ENCODE peak calls at places on chromosome 15, in eight cellular contexts. One of them, this sample, is unnamed.

GRCh38 chr15:38320181-38320580 is 67.5 kb downstream of the SPRED1 start:
- DNase-seq in BE2C: no peak
- DNase-seq in CD8-positive, alpha-beta T cell: no peak
- DNase-seq in fibroblast of lung: peak; percentile 38
- DNase-seq in OCI-LY7: no peak
- DNase-seq in IMR-90: peak; percentile 62
- DNase-seq in heart right ventricle: no peak
- DNase-seq in left lung: no peak
- DNase-seq in this sample: no peak

GRCh38 chr15:92527197-92527596 is 128.4 kb downstream of the FAM174B start:
- DNase-seq in BE2C: no peak
- DNase-seq in CD8-positive, alpha-beta T cell: no peak
- DNase-seq in fibroblast of lung: no peak
- DNase-seq in OCI-LY7: no peak
- DNase-seq in IMR-90: no peak
- DNase-seq in heart right ventricle: peak; percentile 63
- DNase-seq in left lung: peak; percentile 37
- DNase-seq in this sample: no peak

GRCh38 chr15:94576889-94577533 is 345.6 kb downstream of the MCTP2 start:
- DNase-seq in BE2C: peak; percentile 55
- DNase-seq in CD8-positive, alpha-beta T cell: peak; percentile 15
- DNase-seq in fibroblast of lung: no peak
- DNase-seq in OCI-LY7: peak; percentile 64
- DNase-seq in IMR-90: no peak
- DNase-seq in heart right ventricle: peak; percentile 7
- DNase-seq in left lung: no peak
- DNase-seq in this sample: peak; percentile 20

GRCh38 chr15:69149803-69150202 is 10.6 kb upstream of the GLCE start:
- DNase-seq in BE2C: no peak
- DNase-seq in CD8-positive, alpha-beta T cell: no peak
- DNase-seq in fibroblast of lung: no peak
- DNase-seq in OCI-LY7: no peak
- DNase-seq in IMR-90: no peak
- DNase-seq in heart right ventricle: no peak
- DNase-seq in left lung: no peak
- DNase-seq in this sample: no peak

GRCh38 chr15:59550520-59550919 is 61.1 kb upstream of the GCNT3 start:
- DNase-seq in BE2C: no peak
- DNase-seq in CD8-positive, alpha-beta T cell: no peak
- DNase-seq in fibroblast of lung: no peak
- DNase-seq in OCI-LY7: no peak
- DNase-seq in IMR-90: no peak
- DNase-seq in heart right ventricle: no peak
- DNase-seq in left lung: no peak
- DNase-seq in this sample: no peak

GRCh38 chr15:99145778-99146177 is 40.9 kb downstream of the SYNM start:
- DNase-seq in BE2C: no peak
- DNase-seq in CD8-positive, alpha-beta T cell: no peak
- DNase-seq in fibroblast of lung: no peak
- DNase-seq in OCI-LY7: no peak
- DNase-seq in IMR-90: no peak
- DNase-seq in heart right ventricle: no peak
- DNase-seq in left lung: no peak
- DNase-seq in this sample: no peak

GRCh38 chr15:90959894-90960293 is 5.2 kb downstream of the RCCD1 start:
- DNase-seq in BE2C: no peak
- DNase-seq in CD8-positive, alpha-beta T cell: no peak
- DNase-seq in fibroblast of lung: peak; percentile 23
- DNase-seq in OCI-LY7: no peak
- DNase-seq in IMR-90: peak; percentile 18
- DNase-seq in heart right ventricle: peak; percentile 74
- DNase-seq in left lung: no peak
- DNase-seq in this sample: no peak

GRCh38 chr15:40038267-40038653 is 721 bp downstream of the SRP14 start:
- DNase-seq in BE2C: no peak
- DNase-seq in CD8-positive, alpha-beta T cell: no peak
- DNase-seq in fibroblast of lung: peak; percentile 57
- DNase-seq in OCI-LY7: no peak
- DNase-seq in IMR-90: peak; percentile 56
- DNase-seq in heart right ventricle: no peak
- DNase-seq in left lung: no peak
- DNase-seq in this sample: peak; percentile 41

GRCh38 chr15:59170295-59170881 is 36.3 kb upstream of the LDHAL6B start:
- DNase-seq in BE2C: no peak
- DNase-seq in CD8-positive, alpha-beta T cell: no peak
- DNase-seq in fibroblast of lung: peak; percentile 72
- DNase-seq in OCI-LY7: no peak
- DNase-seq in IMR-90: no peak
- DNase-seq in heart right ventricle: no peak
- DNase-seq in left lung: peak; percentile 47
- DNase-seq in this sample: no peak

GRCh38 chr15:70669966-70670658 is 93.2 kb downstream of the UACA start:
- DNase-seq in BE2C: peak; percentile 78
- DNase-seq in CD8-positive, alpha-beta T cell: no peak
- DNase-seq in fibroblast of lung: no peak
- DNase-seq in OCI-LY7: no peak
- DNase-seq in IMR-90: no peak
- DNase-seq in heart right ventricle: peak; percentile 68
- DNase-seq in left lung: no peak
- DNase-seq in this sample: peak; percentile 47

GRCh38 chr15:67805008-67805681 is 20.2 kb upstream of the SKOR1 start:
- DNase-seq in BE2C: no peak
- DNase-seq in CD8-positive, alpha-beta T cell: no peak
- DNase-seq in fibroblast of lung: no peak
- DNase-seq in OCI-LY7: no peak
- DNase-seq in IMR-90: no peak
- DNase-seq in heart right ventricle: no peak
- DNase-seq in left lung: no peak
- DNase-seq in this sample: no peak

GRCh38 chr15:31263751-31264533 is 62.7 kb upstream of the KLF13 start:
- DNase-seq in BE2C: peak; percentile 63
- DNase-seq in CD8-positive, alpha-beta T cell: peak; percentile 61
- DNase-seq in fibroblast of lung: no peak
- DNase-seq in OCI-LY7: peak; percentile 89
- DNase-seq in IMR-90: no peak
- DNase-seq in heart right ventricle: peak; percentile 74
- DNase-seq in left lung: peak; percentile 89
- DNase-seq in this sample: no peak

GRCh38 chr15:29260896-29261295 is 8.7 kb downstream of the NSMCE3 start:
- DNase-seq in BE2C: no peak
- DNase-seq in CD8-positive, alpha-beta T cell: no peak
- DNase-seq in fibroblast of lung: no peak
- DNase-seq in OCI-LY7: no peak
- DNase-seq in IMR-90: no peak
- DNase-seq in heart right ventricle: no peak
- DNase-seq in left lung: no peak
- DNase-seq in this sample: no peak

GRCh38 chr15:60520041-60520824 is 41.3 kb upstream of the ICE2 start:
- DNase-seq in BE2C: no peak
- DNase-seq in CD8-positive, alpha-beta T cell: no peak
- DNase-seq in fibroblast of lung: peak; percentile 52
- DNase-seq in OCI-LY7: no peak
- DNase-seq in IMR-90: peak; percentile 61
- DNase-seq in heart right ventricle: no peak
- DNase-seq in left lung: no peak
- DNase-seq in this sample: no peak

GRCh38 chr15:37819191-37819590 is 115.2 kb upstream of the TMCO5A start:
- DNase-seq in BE2C: peak; percentile 8
- DNase-seq in CD8-positive, alpha-beta T cell: no peak
- DNase-seq in fibroblast of lung: peak; percentile 66
- DNase-seq in OCI-LY7: no peak
- DNase-seq in IMR-90: peak; percentile 62
- DNase-seq in heart right ventricle: no peak
- DNase-seq in left lung: no peak
- DNase-seq in this sample: no peak

GRCh38 chr15:64460206-64460736 is at the start of gene ZNF609:
- DNase-seq in BE2C: peak; percentile 95
- DNase-seq in CD8-positive, alpha-beta T cell: peak; percentile 83
- DNase-seq in fibroblast of lung: peak; percentile 97
- DNase-seq in OCI-LY7: peak; percentile 90
- DNase-seq in IMR-90: peak; percentile 94
- DNase-seq in heart right ventricle: peak; percentile 96
- DNase-seq in left lung: peak; percentile 91
- DNase-seq in this sample: peak; percentile 97
- H3K4me1 ChIP-seq in BE2C: no peaks in the 10 kb centered on the region
- H3K4me1 ChIP-seq in CD8-positive, alpha-beta T cell: peaks cover 84% of the 10 kb centered on the region
- H3K4me1 ChIP-seq in fibroblast of lung: peaks cover 2% of the 10 kb centered on the region
- H3K4me1 ChIP-seq in OCI-LY7: peaks cover 79% of the 10 kb centered on the region
- H3K4me1 ChIP-seq in IMR-90: peaks cover 14% of the 10 kb centered on the region
- H3K4me1 ChIP-seq in heart right ventricle: peaks cover 14% of the 10 kb centered on the region
- H3K4me1 ChIP-seq in left lung: peaks cover 33% of the 10 kb centered on the region
- H3K4me1 ChIP-seq in this sample: peaks cover 38% of the 10 kb centered on the region

DNA sequence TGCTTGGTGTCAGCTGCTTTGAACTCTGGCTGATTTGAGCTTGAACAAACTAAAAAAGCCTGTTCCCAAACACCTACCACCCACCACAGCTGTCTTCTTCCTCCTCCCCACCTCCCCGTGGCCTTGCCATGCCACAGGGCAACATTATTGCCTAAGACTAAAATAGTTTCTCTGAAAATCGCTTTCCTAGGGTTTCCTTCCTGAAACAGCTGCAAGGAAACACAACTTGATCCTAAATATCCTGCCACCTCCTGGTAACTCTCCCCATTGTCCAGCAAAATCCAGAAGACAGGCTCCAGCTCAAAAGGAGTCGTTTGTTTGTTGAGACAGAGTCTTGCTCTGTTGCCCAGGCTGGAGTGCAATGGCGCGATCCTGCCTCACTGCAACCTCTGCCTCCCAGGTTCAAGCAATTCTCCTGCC is 193.9 kb upstream of the TPM1 start:
- DNase-seq in BE2C: no peak
- DNase-seq in CD8-positive, alpha-beta T cell: no peak
- DNase-seq in fibroblast of lung: peak; percentile 40
- DNase-seq in OCI-LY7: no peak
- DNase-seq in IMR-90: peak; percentile 48
- DNase-seq in heart right ventricle: no peak
- DNase-seq in left lung: no peak
- DNase-seq in this sample: peak; percentile 40
- TF ChIP-seq CTCF in BE2C: peak; percentile 31
- TF ChIP-seq CTCF in CD8-positive, alpha-beta T cell: no peak
- TF ChIP-seq CTCF in fibroblast of lung: peak; percentile 27
- TF ChIP-seq CTCF in OCI-LY7: no peak
- TF ChIP-seq CTCF in IMR-90: peak; percentile 29
- TF ChIP-seq CTCF in heart right ventricle: peak; percentile 7
- TF ChIP-seq CTCF in left lung: no peak
- TF ChIP-seq CTCF in this sample: peak; percentile 12

DNA sequence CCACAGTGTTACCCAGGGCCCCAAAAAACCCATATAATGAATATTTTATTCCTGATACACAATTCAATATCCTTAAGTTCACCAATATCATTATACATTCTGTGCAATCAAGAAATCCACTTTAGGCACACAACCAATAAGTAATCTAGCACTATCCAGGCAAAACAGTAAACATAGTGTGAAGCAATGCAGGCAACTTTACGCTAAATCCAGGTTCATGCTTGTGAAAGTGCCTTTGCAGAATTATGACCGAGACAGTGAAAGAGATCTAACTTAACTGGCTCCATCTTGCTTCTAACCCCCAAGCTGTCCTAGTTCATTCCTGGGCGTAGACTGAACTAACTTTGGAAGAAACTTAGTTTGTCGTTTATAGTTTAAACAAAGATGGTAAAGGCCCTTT is 34.2 kb upstream of the INO80 start:
- DNase-seq in BE2C: no peak
- DNase-seq in CD8-positive, alpha-beta T cell: no peak
- DNase-seq in fibroblast of lung: no peak
- DNase-seq in OCI-LY7: no peak
- DNase-seq in IMR-90: no peak
- DNase-seq in heart right ventricle: no peak
- DNase-seq in left lung: no peak
- DNase-seq in this sample: no peak
- H3K4me1 ChIP-seq in BE2C: no peaks in the 10 kb centered on the region
- H3K4me1 ChIP-seq in CD8-positive, alpha-beta T cell: no peaks in the 10 kb centered on the region
- H3K4me1 ChIP-seq in fibroblast of lung: peaks cover 10% of the 10 kb centered on the region
- H3K4me1 ChIP-seq in OCI-LY7: no peaks in the 10 kb centered on the region
- H3K4me1 ChIP-seq in IMR-90: no peaks in the 10 kb centered on the region
- H3K4me1 ChIP-seq in heart right ventricle: no peaks in the 10 kb centered on the region
- H3K4me1 ChIP-seq in left lung: no peaks in the 10 kb centered on the region
- H3K4me1 ChIP-seq in this sample: no peaks in the 10 kb centered on the region

GRCh38 chr15:88624156-88624970 is 3.2 kb downstream of the AEN start:
- DNase-seq in BE2C: no peak
- DNase-seq in CD8-positive, alpha-beta T cell: peak; percentile 18
- DNase-seq in fibroblast of lung: peak; percentile 23
- DNase-seq in OCI-LY7: peak; percentile 85
- DNase-seq in IMR-90: peak; percentile 61
- DNase-seq in heart right ventricle: peak; percentile 42
- DNase-seq in left lung: no peak
- DNase-seq in this sample: peak; percentile 35
- TF ChIP-seq CTCF in BE2C: peak; percentile 62
- TF ChIP-seq CTCF in CD8-positive, alpha-beta T cell: peak; percentile 68
- TF ChIP-seq CTCF in fibroblast of lung: peak; percentile 62
- TF ChIP-seq CTCF in OCI-LY7: peak; percentile 77
- TF ChIP-seq CTCF in IMR-90: peak; percentile 50
- TF ChIP-seq CTCF in heart right ventricle: peak; percentile 45
- TF ChIP-seq CTCF in left lung: peak; percentile 47
- TF ChIP-seq CTCF in this sample: peak; percentile 48